ENCODE peak calls at places on chromosomes 16 and 17, in ten cellular contexts. G, C, U, Q, M, S, K, F, B and L are unnamed samples.

GRCh38 chr17:68594552-68594951 is 6.6 kb downstream of the FAM20A start:
- DNase-seq in Q (no peak), B (no peak), U (no peak), G (no peak), C (no peak), M (no peak), S (no peak), F (no peak), K (no peak), L (no peak)

GRCh38 chr17:67020293-67020766 is 24.0 kb upstream of the CACNG1 start:
- DNase-seq in C (no peak), Q (no peak), M (no peak), B (no peak), K (no peak), G (no peak), S (no peak), U (no peak), F (no peak), L (no peak)

GRCh38 chr17:41446806-41447205 is 6.0 kb upstream of the KRT38 start:
- DNase-seq in B (no peak), G (no peak), S (no peak), C (no peak), M (peak; percentile 94), F (no peak), U (no peak), Q (no peak), K (peak; percentile 33), L (peak; percentile 76)

GRCh38 chr16:14007460-14007859 is 63.7 kb upstream of the MRTFB start:
- DNase-seq in M (peak; percentile 60), C (no peak), B (no peak), G (no peak), K (peak; percentile 45), S (no peak), F (no peak), Q (no peak), U (no peak), L (peak; percentile 93)

GRCh38 chr16:578870-579405 is 9.2 kb downstream of the PIGQ start:
- DNase-seq in C (no peak), Q (no peak), B (peak; percentile 59), K (peak; percentile 27), F (peak; percentile 74), U (peak; percentile 83), S (peak; percentile 43), M (peak; percentile 72), G (peak; percentile 68), L (peak; percentile 85)

GRCh38 chr17:73248532-73248931 is 13.1 kb downstream of the CPSF4L start:
- DNase-seq in U (no peak), S (no peak), C (no peak), Q (no peak), M (no peak), F (no peak), G (no peak), K (no peak), B (no peak), L (no peak)

GRCh38 chr16:2955438-2955778 is 8.7 kb upstream of the KREMEN2 start:
- DNase-seq in Q (no peak), C (peak; percentile 68), B (no peak), S (no peak), K (no peak), F (no peak), M (no peak), G (no peak), U (no peak), L (no peak)

GRCh38 chr17:73359255-73359816 is 47.5 kb upstream of the CDC42EP4 start:
- DNase-seq in S (no peak), F (no peak), M (no peak), B (no peak), Q (no peak), U (no peak), K (no peak), C (no peak), G (no peak), L (no peak)

GRCh38 chr16:70579648-70580630 is 56.3 kb downstream of the SF3B3 start:
- DNase-seq in F (peak; percentile 41), G (no peak), M (no peak), C (no peak), Q (no peak), B (no peak), K (no peak), S (no peak), U (peak; percentile 63), L (no peak)

GRCh38 chr17:48637323-48638260 is 11.4 kb upstream of the HOXB9 start:
- DNase-seq in G (no peak), U (no peak), M (peak; percentile 77), K (no peak), S (no peak), C (no peak), B (no peak), F (no peak), Q (no peak), L (peak; percentile 4)

DNA sequence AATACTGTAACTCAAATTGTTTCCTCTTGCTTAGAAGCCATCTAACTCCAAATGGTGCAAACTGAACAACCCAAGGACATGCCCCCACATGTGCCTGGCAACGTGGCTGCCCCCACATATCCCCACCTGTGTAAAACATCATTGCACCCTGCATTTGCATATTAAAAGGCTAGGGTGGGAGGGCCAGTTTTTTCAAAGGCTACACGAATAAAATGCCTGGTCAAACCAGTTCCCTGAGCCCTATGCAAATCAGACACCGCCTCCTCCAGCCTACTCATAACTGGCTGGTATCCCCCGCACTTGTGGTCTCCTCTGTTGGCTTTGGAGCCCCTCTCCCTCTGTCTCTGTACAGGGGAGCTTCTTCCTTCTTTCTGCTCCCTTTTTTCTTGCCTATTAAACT is 26.7 kb downstream of the C16orf54 start:
- DNase-seq in U (no peak), B (no peak), C (no peak), S (no peak), M (no peak), F (no peak), G (no peak), Q (no peak), K (no peak), L (no peak)
- TF ChIP-seq CTCF in U (no peak), B (no peak), C (no peak), S (no peak), M (no peak), F (no peak), G (no peak), Q (no peak), K (no peak), L (no peak)

DNA sequence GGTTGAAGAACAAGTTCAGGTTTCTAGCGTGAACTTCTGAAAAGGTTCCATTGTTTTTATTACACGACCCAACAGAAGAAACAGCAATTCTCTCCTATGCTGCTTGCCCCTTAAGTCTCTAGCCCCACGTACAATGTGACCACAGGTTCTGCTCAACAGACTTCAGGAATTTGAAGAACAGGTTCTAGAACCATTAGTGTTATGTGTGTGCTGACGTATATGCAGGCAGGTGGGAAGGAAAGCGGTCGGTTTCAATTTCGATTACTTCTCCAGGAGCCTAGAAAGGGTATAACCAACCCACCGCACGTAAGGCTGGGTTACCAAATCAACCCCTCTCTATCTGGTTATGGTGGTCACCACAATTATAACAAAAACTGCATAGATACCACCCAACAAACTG is 39.4 kb downstream of the XPO6 start:
- DNase-seq in Q (no peak), M (no peak), F (no peak), G (no peak), S (no peak), C (no peak), U (no peak), K (no peak), B (no peak), L (no peak)
- TF ChIP-seq CTCF in Q (no peak), M (no peak), F (no peak), G (no peak), S (no peak), C (no peak), U (no peak), K (no peak), B (no peak), L (no peak)

DNA sequence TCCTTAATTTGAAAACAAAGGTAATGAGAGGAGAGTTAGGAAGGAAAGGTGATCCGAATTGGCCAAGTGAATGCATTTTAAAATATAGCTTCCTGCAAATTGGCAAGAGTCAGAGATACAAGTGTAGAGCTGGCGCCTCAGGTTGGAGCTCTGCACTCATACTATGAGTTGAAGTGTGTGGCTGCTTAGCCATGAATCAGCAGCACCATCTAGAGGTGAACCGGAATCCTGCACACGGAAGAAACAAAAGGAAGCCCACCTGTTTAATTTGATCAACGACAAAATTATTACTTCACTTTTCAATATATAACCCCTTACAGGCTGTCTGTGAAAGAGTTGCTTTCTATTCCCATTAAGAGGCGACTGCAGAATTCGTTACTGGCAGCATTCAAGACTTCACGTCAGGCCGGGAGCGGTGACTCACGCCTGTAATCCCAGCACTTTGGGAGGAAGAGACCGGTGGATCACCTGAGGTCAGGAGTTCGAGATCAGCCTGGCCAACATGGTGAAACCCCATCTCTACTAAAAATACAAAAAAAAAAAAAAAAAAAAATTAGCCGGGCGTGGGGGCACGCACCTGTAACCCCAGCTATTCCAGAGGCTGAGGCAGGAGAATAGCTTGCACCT is 1253.7 kb upstream of the CDH8 start:
- DNase-seq in S (no peak), G (peak; percentile 55), K (no peak), M (no peak), Q (peak; percentile 35), F (no peak), B (peak; percentile 32), U (peak; percentile 48), C (no peak), L (peak; percentile 9)
- TF ChIP-seq CTCF in S (peak; percentile 47), G (peak; percentile 95), K (peak; percentile 41), M (no peak), Q (peak; percentile 83), F (peak; percentile 34), B (peak; percentile 96), U (peak; percentile 62), C (peak; percentile 94), L (peak; percentile 48)

GRCh38 chr16:23302045-23302956 is at the start of gene SCNN1B:
- DNase-seq in Q (peak; percentile 26), C (no peak), U (no peak), M (no peak), K (no peak), S (no peak), F (no peak), G (no peak), B (peak; percentile 11), L (no peak)
- TF ChIP-seq CTCF in Q (no peak), C (no peak), U (no peak), M (no peak), K (no peak), S (no peak), F (no peak), G (no peak), B (no peak), L (no peak)

GRCh38 chr17:44118427-44119050 is 4.9 kb downstream of the HDAC5 start:
- DNase-seq in G (no peak), K (no peak), F (no peak), M (no peak), C (no peak), Q (no peak), B (no peak), U (no peak), S (no peak), L (no peak)
- TF ChIP-seq CTCF in G (no peak), K (no peak), F (no peak), M (peak; percentile 3), C (no peak), Q (no peak), B (no peak), U (no peak), S (no peak), L (peak; percentile 9)